ENCODE peak calls at places on chromosomes 1 and 21, in nine cellular contexts. One of them, this sample, is unnamed.
A peak's percentile ranks its signal among the peaks of the same experiment; 100 is the strongest.

GRCh38 chr1:205505076-205505729 is 734 bp downstream of the CDK18 start:
- DNase-seq in NB4: no peak
- DNase-seq in ovary: no peak
- DNase-seq in heart left ventricle: no peak
- DNase-seq in GM12892: no peak
- DNase-seq in suprapubic skin: no peak
- DNase-seq in testis: no peak
- DNase-seq in right lobe of liver: no peak
- DNase-seq in upper lobe of left lung: no peak
- DNase-seq in this sample: no peak

GRCh38 chr1:52288286-52288685 is 77.7 kb downstream of the CC2D1B start:
- DNase-seq in heart left ventricle: no peak
- DNase-seq in NB4: peak; percentile 38
- DNase-seq in suprapubic skin: no peak
- DNase-seq in right lobe of liver: no peak
- DNase-seq in GM12892: no peak
- DNase-seq in upper lobe of left lung: no peak
- DNase-seq in ovary: no peak
- DNase-seq in testis: no peak
- DNase-seq in this sample: no peak

GRCh38 chr1:7406641-7407546 is 364.2 kb upstream of the VAMP3 start:
- DNase-seq in right lobe of liver: no peak
- DNase-seq in GM12892: no peak
- DNase-seq in suprapubic skin: peak; percentile 49
- DNase-seq in upper lobe of left lung: peak; percentile 15
- DNase-seq in ovary: no peak
- DNase-seq in testis: peak; percentile 2
- DNase-seq in NB4: no peak
- DNase-seq in heart left ventricle: no peak
- DNase-seq in this sample: peak; percentile 9

GRCh38 chr1:215497516-215497915 is 69.6 kb upstream of the KCTD3 start:
- DNase-seq in suprapubic skin: no peak
- DNase-seq in heart left ventricle: no peak
- DNase-seq in ovary: no peak
- DNase-seq in GM12892: no peak
- DNase-seq in right lobe of liver: no peak
- DNase-seq in NB4: no peak
- DNase-seq in testis: peak; percentile 15
- DNase-seq in upper lobe of left lung: no peak
- DNase-seq in this sample: no peak

GRCh38 chr21:26834181-26834945 is 10.8 kb downstream of the ADAMTS1 start:
- DNase-seq in NB4: no peak
- DNase-seq in heart left ventricle: no peak
- DNase-seq in right lobe of liver: no peak
- DNase-seq in ovary: no peak
- DNase-seq in suprapubic skin: no peak
- DNase-seq in GM12892: no peak
- DNase-seq in testis: no peak
- DNase-seq in upper lobe of left lung: no peak
- DNase-seq in this sample: no peak

GRCh38 chr1:65792671-65793358 is at the start of gene PDE4B:
- DNase-seq in upper lobe of left lung: no peak
- DNase-seq in testis: peak; percentile 18
- DNase-seq in suprapubic skin: peak; percentile 59
- DNase-seq in NB4: no peak
- DNase-seq in right lobe of liver: peak; percentile 53
- DNase-seq in heart left ventricle: no peak
- DNase-seq in GM12892: no peak
- DNase-seq in ovary: no peak
- DNase-seq in this sample: no peak

GRCh38 chr1:17768651-17769241 is 13.6 kb downstream of the ACTL8 start:
- DNase-seq in heart left ventricle: no peak
- DNase-seq in right lobe of liver: no peak
- DNase-seq in upper lobe of left lung: no peak
- DNase-seq in NB4: no peak
- DNase-seq in GM12892: no peak
- DNase-seq in ovary: no peak
- DNase-seq in suprapubic skin: no peak
- DNase-seq in testis: no peak
- DNase-seq in this sample: no peak

GRCh38 chr1:30795026-30795425 is 37.5 kb upstream of the LAPTM5 start:
- DNase-seq in upper lobe of left lung: peak; percentile 52
- DNase-seq in NB4: no peak
- DNase-seq in right lobe of liver: peak; percentile 21
- DNase-seq in heart left ventricle: no peak
- DNase-seq in testis: no peak
- DNase-seq in GM12892: no peak
- DNase-seq in ovary: no peak
- DNase-seq in suprapubic skin: no peak
- DNase-seq in this sample: no peak

GRCh38 chr1:213054142-213054541 is 3.1 kb downstream of the RPS6KC1 start:
- DNase-seq in NB4: no peak
- DNase-seq in ovary: no peak
- DNase-seq in suprapubic skin: no peak
- DNase-seq in heart left ventricle: no peak
- DNase-seq in GM12892: no peak
- DNase-seq in right lobe of liver: no peak
- DNase-seq in upper lobe of left lung: no peak
- DNase-seq in testis: no peak
- DNase-seq in this sample: no peak

GRCh38 chr1:28646040-28646439 is 2.4 kb upstream of the RNU11 start:
- DNase-seq in testis: no peak
- DNase-seq in upper lobe of left lung: no peak
- DNase-seq in GM12892: no peak
- DNase-seq in heart left ventricle: no peak
- DNase-seq in right lobe of liver: no peak
- DNase-seq in ovary: no peak
- DNase-seq in NB4: no peak
- DNase-seq in suprapubic skin: no peak
- DNase-seq in this sample: no peak

GRCh38 chr1:93608188-93609109 is 73.2 kb downstream of the BCAR3 start:
- DNase-seq in heart left ventricle: peak; percentile 73
- DNase-seq in suprapubic skin: no peak
- DNase-seq in upper lobe of left lung: no peak
- DNase-seq in ovary: no peak
- DNase-seq in NB4: no peak
- DNase-seq in right lobe of liver: no peak
- DNase-seq in GM12892: no peak
- DNase-seq in testis: no peak
- DNase-seq in this sample: no peak

GRCh38 chr1:62426238-62426637 is 10.6 kb upstream of the USP1 start:
- DNase-seq in right lobe of liver: no peak
- DNase-seq in heart left ventricle: no peak
- DNase-seq in testis: no peak
- DNase-seq in suprapubic skin: no peak
- DNase-seq in upper lobe of left lung: no peak
- DNase-seq in GM12892: no peak
- DNase-seq in ovary: no peak
- DNase-seq in NB4: no peak
- DNase-seq in this sample: no peak

GRCh38 chr1:157646144-157646543 is 48.3 kb upstream of the FCRL4 start:
- DNase-seq in NB4: peak; percentile 51
- DNase-seq in GM12892: no peak
- DNase-seq in upper lobe of left lung: no peak
- DNase-seq in ovary: no peak
- DNase-seq in suprapubic skin: no peak
- DNase-seq in heart left ventricle: no peak
- DNase-seq in testis: no peak
- DNase-seq in right lobe of liver: no peak
- DNase-seq in this sample: no peak

GRCh38 chr21:27802816-27803475 is 836.1 kb upstream of the ADAMTS5 start:
- DNase-seq in NB4: peak; percentile 39
- DNase-seq in suprapubic skin: no peak
- DNase-seq in right lobe of liver: no peak
- DNase-seq in ovary: no peak
- DNase-seq in GM12892: no peak
- DNase-seq in heart left ventricle: peak; percentile 9
- DNase-seq in upper lobe of left lung: peak; percentile 33
- DNase-seq in testis: peak; percentile 64
- DNase-seq in this sample: peak; percentile 15

GRCh38 chr1:47999097-47999496 is 1.9 kb upstream of the TRABD2B start:
- DNase-seq in heart left ventricle: no peak
- DNase-seq in ovary: no peak
- DNase-seq in NB4: no peak
- DNase-seq in right lobe of liver: no peak
- DNase-seq in upper lobe of left lung: no peak
- DNase-seq in GM12892: no peak
- DNase-seq in testis: no peak
- DNase-seq in suprapubic skin: no peak
- DNase-seq in this sample: no peak

GRCh38 chr1:225611537-225612223 is 41.2 kb downstream of the ENAH start:
- DNase-seq in upper lobe of left lung: peak; percentile 33
- DNase-seq in ovary: no peak
- DNase-seq in heart left ventricle: no peak
- DNase-seq in right lobe of liver: no peak
- DNase-seq in GM12892: no peak
- DNase-seq in suprapubic skin: no peak
- DNase-seq in NB4: no peak
- DNase-seq in testis: no peak
- DNase-seq in this sample: no peak

DNA sequence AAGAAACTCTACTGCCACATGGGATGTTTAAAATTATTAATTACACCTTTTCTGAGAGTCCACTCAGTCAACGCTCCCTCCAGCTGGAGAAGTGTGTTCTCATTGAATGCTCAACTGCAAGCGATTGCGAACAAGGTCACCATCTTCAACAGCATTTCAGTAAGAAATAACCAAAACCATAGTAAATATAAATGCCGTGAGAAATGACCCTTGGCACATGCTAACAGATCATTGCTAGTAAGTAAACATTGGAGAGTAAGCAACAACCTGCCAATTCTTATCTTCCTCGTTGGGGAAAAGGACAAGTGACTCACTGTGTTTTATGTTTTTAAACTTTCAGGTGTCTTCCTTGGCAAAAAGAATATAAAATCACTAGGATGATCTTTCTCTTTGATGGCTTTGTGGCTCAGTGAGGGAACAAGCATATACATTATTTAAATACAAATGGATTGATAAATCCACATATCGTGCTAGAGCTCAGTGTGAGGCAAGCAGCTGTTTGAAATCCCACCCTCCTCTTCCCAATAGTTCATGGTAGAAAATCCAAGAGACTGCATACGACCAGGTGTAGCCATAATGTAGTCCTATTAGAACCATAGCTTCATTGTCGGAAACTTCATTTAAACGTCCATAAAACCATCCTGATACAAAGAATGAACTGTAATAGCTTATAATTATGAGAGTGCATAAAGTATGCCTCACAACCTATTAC is 214.6 kb downstream of the GRIK1 start:
- DNase-seq in testis: no peak
- DNase-seq in suprapubic skin: no peak
- DNase-seq in right lobe of liver: no peak
- DNase-seq in GM12892: no peak
- DNase-seq in NB4: no peak
- DNase-seq in upper lobe of left lung: no peak
- DNase-seq in ovary: no peak
- DNase-seq in heart left ventricle: no peak
- DNase-seq in this sample: no peak
- TF ChIP-seq POLR2A in testis: no peak
- TF ChIP-seq POLR2A in suprapubic skin: no peak
- TF ChIP-seq POLR2A in right lobe of liver: no peak
- TF ChIP-seq POLR2A in GM12892: no peak
- TF ChIP-seq POLR2A in NB4: no peak
- TF ChIP-seq POLR2A in upper lobe of left lung: no peak
- TF ChIP-seq POLR2A in ovary: no peak
- TF ChIP-seq POLR2A in heart left ventricle: no peak
- TF ChIP-seq POLR2A in this sample: no peak

GRCh38 chr1:183470147-183470960 is 1.9 kb upstream of the SMG7 start:
- DNase-seq in suprapubic skin: peak; percentile 91
- DNase-seq in upper lobe of left lung: peak; percentile 91
- DNase-seq in heart left ventricle: peak; percentile 87
- DNase-seq in testis: peak; percentile 91
- DNase-seq in right lobe of liver: peak; percentile 95
- DNase-seq in GM12892: peak; percentile 35
- DNase-seq in NB4: peak; percentile 89
- DNase-seq in ovary: peak; percentile 79
- DNase-seq in this sample: peak; percentile 78
- TF ChIP-seq POLR2A in suprapubic skin: peak; percentile 35
- TF ChIP-seq POLR2A in upper lobe of left lung: no peak
- TF ChIP-seq POLR2A in heart left ventricle: no peak
- TF ChIP-seq POLR2A in testis: peak; percentile 3
- TF ChIP-seq POLR2A in right lobe of liver: peak; percentile 90
- TF ChIP-seq POLR2A in GM12892: no peak
- TF ChIP-seq POLR2A in NB4: peak; percentile 37
- TF ChIP-seq POLR2A in ovary: peak; percentile 45
- TF ChIP-seq POLR2A in this sample: no peak

GRCh38 chr1:20732588-20733360 is at the start of gene SH2D5:
- DNase-seq in testis: peak; percentile 91
- DNase-seq in right lobe of liver: peak; percentile 68
- DNase-seq in NB4: peak; percentile 76
- DNase-seq in GM12892: no peak
- DNase-seq in upper lobe of left lung: peak; percentile 90
- DNase-seq in suprapubic skin: peak; percentile 87
- DNase-seq in heart left ventricle: peak; percentile 41
- DNase-seq in ovary: peak; percentile 77
- DNase-seq in this sample: peak; percentile 89
- TF ChIP-seq POLR2A in testis: no peak
- TF ChIP-seq POLR2A in right lobe of liver: peak; percentile 38
- TF ChIP-seq POLR2A in NB4: no peak
- TF ChIP-seq POLR2A in GM12892: no peak
- TF ChIP-seq POLR2A in upper lobe of left lung: no peak
- TF ChIP-seq POLR2A in suprapubic skin: no peak
- TF ChIP-seq POLR2A in heart left ventricle: no peak
- TF ChIP-seq POLR2A in ovary: no peak
- TF ChIP-seq POLR2A in this sample: no peak

GRCh38 chr1:2507744-2508155 is 18.6 kb downstream of the PANK4 start:
- DNase-seq in testis: no peak
- DNase-seq in ovary: no peak
- DNase-seq in upper lobe of left lung: no peak
- DNase-seq in GM12892: no peak
- DNase-seq in heart left ventricle: no peak
- DNase-seq in suprapubic skin: no peak
- DNase-seq in NB4: no peak
- DNase-seq in right lobe of liver: no peak
- DNase-seq in this sample: no peak

GRCh38 chr1:2505461-2505994 is 20.9 kb downstream of the PANK4 start:
- DNase-seq in right lobe of liver: no peak
- DNase-seq in NB4: no peak
- DNase-seq in GM12892: no peak
- DNase-seq in ovary: no peak
- DNase-seq in suprapubic skin: no peak
- DNase-seq in heart left ventricle: no peak
- DNase-seq in upper lobe of left lung: no peak
- DNase-seq in testis: no peak
- DNase-seq in this sample: no peak

GRCh38 chr1:2506007-2506860 is 20.2 kb downstream of the PANK4 start:
- DNase-seq in suprapubic skin: no peak
- DNase-seq in testis: no peak
- DNase-seq in NB4: peak; percentile 20
- DNase-seq in heart left ventricle: no peak
- DNase-seq in upper lobe of left lung: no peak
- DNase-seq in ovary: no peak
- DNase-seq in right lobe of liver: no peak
- DNase-seq in GM12892: no peak
- DNase-seq in this sample: no peak

GRCh38 chr1:2508180-2508579 is 18.2 kb downstream of the PANK4 start:
- DNase-seq in GM12892: no peak
- DNase-seq in right lobe of liver: no peak
- DNase-seq in upper lobe of left lung: no peak
- DNase-seq in testis: no peak
- DNase-seq in heart left ventricle: no peak
- DNase-seq in ovary: no peak
- DNase-seq in suprapubic skin: no peak
- DNase-seq in NB4: no peak
- DNase-seq in this sample: no peak

GRCh38 chr1:2506901-2507565 is 19.4 kb downstream of the PANK4 start:
- DNase-seq in heart left ventricle: no peak
- DNase-seq in GM12892: no peak
- DNase-seq in NB4: no peak
- DNase-seq in right lobe of liver: no peak
- DNase-seq in testis: no peak
- DNase-seq in suprapubic skin: no peak
- DNase-seq in upper lobe of left lung: no peak
- DNase-seq in ovary: no peak
- DNase-seq in this sample: no peak
- TF ChIP-seq POLR2A in heart left ventricle: no peak
- TF ChIP-seq POLR2A in GM12892: peak; percentile 22
- TF ChIP-seq POLR2A in NB4: no peak
- TF ChIP-seq POLR2A in right lobe of liver: no peak
- TF ChIP-seq POLR2A in testis: no peak
- TF ChIP-seq POLR2A in suprapubic skin: no peak
- TF ChIP-seq POLR2A in upper lobe of left lung: no peak
- TF ChIP-seq POLR2A in ovary: no peak
- TF ChIP-seq POLR2A in this sample: no peak

This sample was measured in lower leg skin.